ENCODE peak calls at places on chromosomes 12 and 14, in four cellular contexts. One of them, this sample, is unnamed. For H3K4me1, the result is how much of the 10 kb centered on the place peaks cover.

GRCh38 chr12:30417697-30418231 is 277.9 kb downstream of the IPO8 start:
- DNase-seq in tibial artery: peak
- DNase-seq in lung: no peak
- DNase-seq in lower lobe of right lung: no peak
- DNase-seq in this sample: no peak

GRCh38 chr12:109545826-109546225 is 27.5 kb downstream of the MMAB start:
- DNase-seq in lung: no peak
- DNase-seq in lower lobe of right lung: no peak
- DNase-seq in tibial artery: no peak
- DNase-seq in this sample: no peak

GRCh38 chr12:64951944-64952343 is 127.5 kb downstream of the TBC1D30 start:
- DNase-seq in tibial artery: no peak
- DNase-seq in lung: no peak
- DNase-seq in lower lobe of right lung: no peak
- DNase-seq in this sample: no peak

GRCh38 chr12:111792155-111792876 is 25.6 kb downstream of the ALDH2 start:
- DNase-seq in lung: no peak
- DNase-seq in lower lobe of right lung: no peak
- DNase-seq in tibial artery: peak
- DNase-seq in this sample: no peak

GRCh38 chr14:35789651-35790050 is 19.4 kb downstream of the RALGAPA1 start:
- DNase-seq in lower lobe of right lung: no peak
- DNase-seq in lung: no peak
- DNase-seq in tibial artery: no peak
- DNase-seq in this sample: no peak

GRCh38 chr12:77118696-77119095 is 53.3 kb upstream of the E2F7 start:
- DNase-seq in lung: no peak
- DNase-seq in tibial artery: no peak
- DNase-seq in lower lobe of right lung: no peak
- DNase-seq in this sample: no peak

GRCh38 chr14:68365228-68365627 is 427.6 kb downstream of the ZFP36L1 start:
- DNase-seq in lung: no peak
- DNase-seq in lower lobe of right lung: no peak
- DNase-seq in tibial artery: no peak
- DNase-seq in this sample: no peak

GRCh38 chr14:52313903-52314481 is at the start of gene PTGER2:
- DNase-seq in lung: peak
- DNase-seq in tibial artery: peak
- DNase-seq in lower lobe of right lung: peak
- DNase-seq in this sample: peak

GRCh38 chr14:74251546-74252030 is 12.3 kb downstream of the VSX2 start:
- DNase-seq in lung: peak
- DNase-seq in tibial artery: peak
- DNase-seq in lower lobe of right lung: peak
- DNase-seq in this sample: peak

GRCh38 chr12:59119676-59120075 is 199.4 kb upstream of the LRIG3 start:
- DNase-seq in lower lobe of right lung: no peak
- DNase-seq in tibial artery: no peak
- DNase-seq in lung: no peak
- DNase-seq in this sample: no peak

GRCh38 chr14:91416744-91417133 is 881 bp downstream of the CCDC88C start:
- DNase-seq in lower lobe of right lung: peak
- DNase-seq in lung: no peak
- DNase-seq in tibial artery: no peak
- DNase-seq in this sample: no peak

GRCh38 chr14:99564256-99564902 is 39.6 kb downstream of the CCDC85C start:
- DNase-seq in lung: no peak
- DNase-seq in tibial artery: peak
- DNase-seq in lower lobe of right lung: no peak
- DNase-seq in this sample: peak

GRCh38 chr12:97151481-97151880 is 244.4 kb downstream of the NEDD1 start:
- DNase-seq in lower lobe of right lung: no peak
- DNase-seq in lung: no peak
- DNase-seq in tibial artery: no peak
- DNase-seq in this sample: peak

GRCh38 chr12:97148941-97149559 is 242.0 kb downstream of the NEDD1 start:
- DNase-seq in lower lobe of right lung: peak
- DNase-seq in tibial artery: no peak
- DNase-seq in lung: peak
- DNase-seq in this sample: peak
- TF ChIP-seq CTCF in lower lobe of right lung: peak
- TF ChIP-seq CTCF in tibial artery: peak
- TF ChIP-seq CTCF in lung: peak
- TF ChIP-seq CTCF in this sample: peak

GRCh38 chr14:59355101-59355500 is 110.1 kb downstream of the GPR135 start:
- DNase-seq in lung: no peak
- DNase-seq in tibial artery: no peak
- DNase-seq in lower lobe of right lung: no peak
- DNase-seq in this sample: no peak
- H3K4me1 ChIP-seq in lung: under half
- H3K4me1 ChIP-seq in tibial artery: under half
- H3K4me1 ChIP-seq in lower lobe of right lung: under half
- H3K4me1 ChIP-seq in this sample: under half

DNA sequence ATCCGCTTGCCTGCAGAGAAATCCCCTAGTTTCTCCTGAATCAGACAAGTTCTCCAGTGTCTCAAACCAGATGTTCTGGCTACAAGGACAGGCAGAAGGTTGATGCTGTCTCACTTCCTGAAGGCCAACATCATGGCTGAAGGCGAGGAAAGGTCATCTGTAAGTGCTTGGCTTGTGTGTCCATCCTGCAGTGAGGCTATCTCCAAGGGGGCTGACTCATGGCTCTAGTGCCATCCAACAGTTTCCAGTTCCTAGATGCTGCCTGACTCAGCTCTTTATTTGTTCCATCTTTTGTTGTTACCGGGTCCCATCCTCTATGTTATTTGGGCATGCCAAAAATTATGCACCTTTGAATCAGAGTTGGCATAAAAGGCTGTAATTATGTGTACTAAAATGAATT is 232.1 kb upstream of the TBX3 start:
- DNase-seq in lung: no peak
- DNase-seq in tibial artery: no peak
- DNase-seq in lower lobe of right lung: no peak
- DNase-seq in this sample: no peak
- H3K27ac ChIP-seq in lung: no peak
- H3K27ac ChIP-seq in tibial artery: no peak
- H3K27ac ChIP-seq in lower lobe of right lung: no peak
- H3K27ac ChIP-seq in this sample: no peak

DNA sequence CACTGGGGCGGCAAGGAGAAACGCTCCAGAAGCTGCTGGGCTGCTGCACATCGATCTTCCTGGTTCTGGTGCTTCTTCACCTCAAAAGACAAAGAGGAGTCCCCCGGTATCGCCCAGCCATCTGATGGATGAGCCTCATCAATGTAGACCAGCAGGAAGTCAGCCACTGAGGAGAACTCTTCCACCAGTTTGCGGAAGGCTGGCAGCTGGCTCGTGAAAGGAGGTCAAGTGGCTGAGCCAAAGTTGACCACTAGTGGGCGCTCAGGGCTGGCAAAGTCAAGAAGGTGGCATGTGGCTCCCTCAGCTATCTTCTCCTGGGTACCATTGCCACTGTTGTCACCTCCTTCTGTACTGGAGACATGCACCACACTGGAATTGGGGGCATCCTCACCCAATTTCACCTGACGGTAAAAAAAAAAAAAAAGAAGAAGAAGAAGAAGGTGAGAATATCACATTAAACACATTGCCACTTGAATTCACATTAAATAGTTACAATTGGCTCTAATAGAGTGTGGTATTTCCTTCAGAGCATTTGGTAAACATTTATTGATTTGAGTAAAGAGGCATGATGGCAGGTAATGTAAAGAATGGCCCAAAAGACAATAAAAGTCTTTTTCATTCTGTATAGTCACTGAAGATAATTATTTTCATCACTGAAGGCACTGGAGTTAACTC is 8.3 kb downstream of the DIO2 start:
- DNase-seq in lung: no peak
- DNase-seq in lower lobe of right lung: no peak
- DNase-seq in tibial artery: no peak
- DNase-seq in this sample: no peak
- TF ChIP-seq CTCF in lung: no peak
- TF ChIP-seq CTCF in lower lobe of right lung: peak
- TF ChIP-seq CTCF in tibial artery: no peak
- TF ChIP-seq CTCF in this sample: no peak

GRCh38 chr12:62761658-62762057 is 173.3 kb downstream of the PPM1H start:
- DNase-seq in lung: no peak
- DNase-seq in tibial artery: peak
- DNase-seq in lower lobe of right lung: no peak
- DNase-seq in this sample: no peak

GRCh38 chr12:62760779-62761178 is 174.2 kb downstream of the PPM1H start:
- DNase-seq in lung: no peak
- DNase-seq in lower lobe of right lung: no peak
- DNase-seq in tibial artery: no peak
- DNase-seq in this sample: no peak

GRCh38 chr12:62757048-62757447 is 177.9 kb downstream of the PPM1H start:
- DNase-seq in tibial artery: no peak
- DNase-seq in lower lobe of right lung: no peak
- DNase-seq in lung: no peak
- DNase-seq in this sample: no peak

GRCh38 chr12:62754706-62755105 is 180.2 kb downstream of the PPM1H start:
- DNase-seq in tibial artery: no peak
- DNase-seq in lower lobe of right lung: no peak
- DNase-seq in lung: no peak
- DNase-seq in this sample: no peak

DNA sequence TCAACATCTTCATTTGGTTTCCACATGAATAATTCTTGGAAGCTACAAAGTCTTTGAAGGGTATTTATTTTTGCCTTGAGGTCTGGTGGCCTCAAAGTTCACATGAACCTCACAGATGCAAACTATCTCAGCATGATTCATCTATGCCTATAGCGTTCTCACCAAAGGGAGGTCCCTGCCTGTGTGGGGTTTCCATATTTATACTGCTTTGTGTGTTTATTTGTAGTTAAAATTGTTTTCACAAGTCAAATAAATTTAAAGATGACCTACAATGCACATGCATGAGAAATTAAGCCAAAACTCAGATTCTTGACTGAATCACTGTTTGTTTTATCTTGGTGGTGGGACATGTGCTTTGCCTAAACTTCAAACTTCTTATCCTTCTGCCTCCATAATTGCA is 176.7 kb downstream of the PPM1H start:
- DNase-seq in tibial artery: no peak
- DNase-seq in lung: no peak
- DNase-seq in lower lobe of right lung: no peak
- DNase-seq in this sample: no peak
- H3K4me1 ChIP-seq in tibial artery: under half
- H3K4me1 ChIP-seq in lung: under half
- H3K4me1 ChIP-seq in lower lobe of right lung: under half
- H3K4me1 ChIP-seq in this sample: under half

This sample was measured in pancreas.